ENCODE peak calls at places on chromosomes 6 and 20, in four cellular contexts. One of them, this sample, is unnamed.

GRCh38 chr6:25181923-25182322 is 97.3 kb upstream of the CARMIL1 start:
- DNase-seq in HCT116: no peak
- DNase-seq in heart left ventricle: no peak
- DNase-seq in retinal pigment epithelial cell: no peak
- DNase-seq in this sample: no peak

GRCh38 chr20:59603727-59604608 is at the start of gene PHACTR3:
- DNase-seq in heart left ventricle: no peak
- DNase-seq in retinal pigment epithelial cell: no peak
- DNase-seq in HCT116: no peak
- DNase-seq in this sample: no peak

GRCh38 chr6:134080171-134080795 is 27.9 kb upstream of the SLC2A12 start:
- DNase-seq in HCT116: no peak
- DNase-seq in heart left ventricle: no peak
- DNase-seq in retinal pigment epithelial cell: no peak
- DNase-seq in this sample: peak; percentile 51

GRCh38 chr20:38927902-38928578 is 1.8 kb downstream of the FAM83D start:
- DNase-seq in HCT116: no peak
- DNase-seq in heart left ventricle: no peak
- DNase-seq in retinal pigment epithelial cell: no peak
- DNase-seq in this sample: peak; percentile 50

GRCh38 chr6:53326372-53327016 is 22.3 kb downstream of the ELOVL5 start:
- DNase-seq in retinal pigment epithelial cell: peak; percentile 98
- DNase-seq in HCT116: peak; percentile 85
- DNase-seq in heart left ventricle: no peak
- DNase-seq in this sample: no peak

GRCh38 chr6:19838442-19839236 is 1.5 kb downstream of the ID4 start:
- DNase-seq in heart left ventricle: peak; percentile 65
- DNase-seq in retinal pigment epithelial cell: no peak
- DNase-seq in HCT116: peak; percentile 33
- DNase-seq in this sample: peak; percentile 35

GRCh38 chr20:41887500-41887899 is 269.3 kb upstream of the CHD6 start:
- DNase-seq in retinal pigment epithelial cell: no peak
- DNase-seq in heart left ventricle: no peak
- DNase-seq in HCT116: no peak
- DNase-seq in this sample: no peak

GRCh38 chr20:4297141-4297826 is 281.9 kb upstream of the RNF24 start:
- DNase-seq in retinal pigment epithelial cell: no peak
- DNase-seq in HCT116: no peak
- DNase-seq in heart left ventricle: no peak
- DNase-seq in this sample: no peak

GRCh38 chr6:169235286-169235685 is 18.4 kb downstream of the THBS2 start:
- DNase-seq in retinal pigment epithelial cell: no peak
- DNase-seq in heart left ventricle: no peak
- DNase-seq in HCT116: no peak
- DNase-seq in this sample: no peak

GRCh38 chr20:58349586-58349985 is 39.4 kb upstream of the VAPB start:
- DNase-seq in retinal pigment epithelial cell: no peak
- DNase-seq in heart left ventricle: no peak
- DNase-seq in HCT116: no peak
- DNase-seq in this sample: peak; percentile 11

GRCh38 chr20:52481443-52481842 is 289.9 kb upstream of the ZFP64 start:
- DNase-seq in retinal pigment epithelial cell: no peak
- DNase-seq in heart left ventricle: no peak
- DNase-seq in HCT116: no peak
- DNase-seq in this sample: no peak

GRCh38 chr20:33803921-33804337 is 7.2 kb upstream of the CHMP4B start:
- DNase-seq in HCT116: no peak
- DNase-seq in retinal pigment epithelial cell: peak; percentile 68
- DNase-seq in heart left ventricle: no peak
- DNase-seq in this sample: no peak

GRCh38 chr6:134169881-134170486 is 117.6 kb upstream of the SLC2A12 start:
- DNase-seq in HCT116: no peak
- DNase-seq in retinal pigment epithelial cell: no peak
- DNase-seq in heart left ventricle: no peak
- DNase-seq in this sample: no peak

GRCh38 chr6:4134841-4135664 is at the start of gene ECI2:
- DNase-seq in HCT116: no peak
- DNase-seq in heart left ventricle: peak; percentile 86
- DNase-seq in retinal pigment epithelial cell: no peak
- DNase-seq in this sample: peak; percentile 69

GRCh38 chr20:2701671-2702081 is 9.1 kb downstream of the EBF4 start:
- DNase-seq in HCT116: no peak
- DNase-seq in retinal pigment epithelial cell: no peak
- DNase-seq in heart left ventricle: no peak
- DNase-seq in this sample: no peak
- H3K4me3 ChIP-seq in HCT116: no peak overlapping the region
- H3K4me3 ChIP-seq in retinal pigment epithelial cell: no peak overlapping the region
- H3K4me3 ChIP-seq in heart left ventricle: no peak overlapping the region
- H3K4me3 ChIP-seq in this sample: no peak overlapping the region

GRCh38 chr6:39389372-39389767 is 66.9 kb upstream of the KCNK16 start:
- DNase-seq in retinal pigment epithelial cell: no peak
- DNase-seq in heart left ventricle: no peak
- DNase-seq in HCT116: no peak
- DNase-seq in this sample: no peak
- TF ChIP-seq CTCF in retinal pigment epithelial cell: peak; percentile 49
- TF ChIP-seq CTCF in heart left ventricle: peak; percentile 28
- TF ChIP-seq CTCF in HCT116: no peak
- TF ChIP-seq CTCF in this sample: no peak

GRCh38 chr6:14094721-14095120 is 22.9 kb upstream of the CD83 start:
- DNase-seq in heart left ventricle: no peak
- DNase-seq in HCT116: no peak
- DNase-seq in retinal pigment epithelial cell: no peak
- DNase-seq in this sample: no peak
- H3K4me3 ChIP-seq in heart left ventricle: no peak overlapping the region
- H3K4me3 ChIP-seq in HCT116: no peak overlapping the region
- H3K4me3 ChIP-seq in retinal pigment epithelial cell: no peak overlapping the region
- H3K4me3 ChIP-seq in this sample: no peak overlapping the region

DNA sequence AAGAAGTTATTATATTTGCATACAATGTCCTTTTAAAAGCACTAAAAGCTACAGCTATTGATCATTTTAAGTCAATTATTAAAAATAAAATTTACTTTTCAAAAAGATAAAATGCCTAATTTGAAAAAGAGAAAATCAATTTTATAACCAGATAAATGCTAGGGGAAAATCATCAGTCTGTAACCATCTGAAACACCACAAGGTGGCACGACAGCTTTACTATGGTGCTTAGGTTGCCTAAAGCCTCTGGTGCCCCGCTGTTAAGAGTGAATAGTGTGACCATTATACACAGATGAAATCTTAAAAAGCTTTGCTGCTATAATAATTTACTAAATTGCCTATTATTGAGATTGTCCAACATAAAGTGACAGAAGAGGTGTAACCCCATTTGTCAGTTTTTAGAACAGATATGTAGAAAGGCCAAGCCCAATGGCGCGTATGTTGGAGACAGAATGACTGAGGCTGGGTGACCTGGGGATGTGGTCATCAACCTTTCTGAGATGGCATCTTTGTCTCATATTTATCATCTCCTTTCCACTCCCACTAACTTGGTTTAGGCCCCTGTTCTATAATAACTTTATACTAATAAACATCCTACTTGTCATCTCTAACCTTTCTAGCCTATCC is 100.8 kb downstream of the MOXD1 start:
- DNase-seq in heart left ventricle: no peak
- DNase-seq in HCT116: peak; percentile 40
- DNase-seq in retinal pigment epithelial cell: peak; percentile 18
- DNase-seq in this sample: peak; percentile 67
- TF ChIP-seq CTCF in heart left ventricle: peak; percentile 68
- TF ChIP-seq CTCF in HCT116: peak; percentile 70
- TF ChIP-seq CTCF in retinal pigment epithelial cell: peak; percentile 68
- TF ChIP-seq CTCF in this sample: peak; percentile 42

GRCh38 chr6:106510090-106510970 is 119.0 kb downstream of the RTN4IP1 start:
- DNase-seq in heart left ventricle: peak; percentile 76
- DNase-seq in HCT116: no peak
- DNase-seq in retinal pigment epithelial cell: no peak
- DNase-seq in this sample: peak; percentile 87

GRCh38 chr6:106511274-106512047 is 117.8 kb downstream of the RTN4IP1 start:
- DNase-seq in heart left ventricle: no peak
- DNase-seq in retinal pigment epithelial cell: no peak
- DNase-seq in HCT116: no peak
- DNase-seq in this sample: peak; percentile 34

GRCh38 chr6:106508836-106509235 is 120.5 kb downstream of the RTN4IP1 start:
- DNase-seq in retinal pigment epithelial cell: peak; percentile 29
- DNase-seq in heart left ventricle: no peak
- DNase-seq in HCT116: no peak
- DNase-seq in this sample: no peak

GRCh38 chr6:106512048-106512957 is 117.0 kb downstream of the RTN4IP1 start:
- DNase-seq in heart left ventricle: peak; percentile 89
- DNase-seq in retinal pigment epithelial cell: no peak
- DNase-seq in HCT116: no peak
- DNase-seq in this sample: peak; percentile 83

DNA sequence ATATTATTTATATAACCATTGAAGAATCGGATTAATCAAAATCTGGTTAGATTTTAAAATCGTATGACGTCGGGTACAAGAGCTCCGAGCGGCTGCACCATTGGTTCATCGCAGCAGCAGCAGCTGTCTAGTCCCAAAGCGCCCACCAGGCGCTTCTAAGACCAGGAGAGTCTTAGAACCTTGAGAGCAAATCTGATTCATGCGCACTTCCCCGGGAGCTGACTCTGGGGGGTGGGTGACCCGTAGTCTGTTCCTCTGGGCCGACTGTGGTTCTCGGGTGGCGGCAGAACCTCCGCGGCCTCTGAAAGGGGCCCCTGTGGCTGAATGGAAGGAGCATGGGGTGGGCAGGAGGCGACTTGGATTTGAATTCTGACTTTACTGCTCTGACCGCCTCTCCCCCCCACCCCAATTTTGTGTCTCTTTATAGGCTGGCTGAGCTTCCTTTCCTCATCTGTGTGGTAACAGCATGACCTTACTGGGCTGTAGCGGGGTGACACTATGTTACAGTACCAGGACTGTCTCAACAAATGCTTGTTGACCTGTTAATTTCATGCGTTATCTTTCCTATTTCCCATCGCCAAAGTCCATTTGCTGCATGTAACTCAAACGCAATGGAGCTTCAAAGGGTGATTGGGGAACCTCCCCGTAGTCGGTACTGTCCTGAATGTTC is 119.7 kb downstream of the RTN4IP1 start:
- DNase-seq in heart left ventricle: no peak
- DNase-seq in HCT116: no peak
- DNase-seq in retinal pigment epithelial cell: no peak
- DNase-seq in this sample: peak; percentile 62
- H3K4me3 ChIP-seq in heart left ventricle: peak overlapping the region; percentile 38
- H3K4me3 ChIP-seq in HCT116: no peak overlapping the region
- H3K4me3 ChIP-seq in retinal pigment epithelial cell: peak overlapping the region; percentile 51
- H3K4me3 ChIP-seq in this sample: peak overlapping the region; percentile 82

This sample was measured in GM12865.